ENCODE peak calls at places on chromosomes 3 and 15, in seven cellular contexts. K is A549; A is sigmoid colon; N is pancreas; M is lower lobe of right lung; O is AG04450; I is effector memory CD4-positive, alpha-beta T cell. T is an unnamed sample.

GRCh38 chr3:118181274-118181673 is 853.4 kb downstream of the IGSF11 start:
- DNase-seq in I (no peak), A (no peak), M (no peak), O (no peak), K (no peak), N (no peak), T (no peak)

GRCh38 chr3:196339493-196340254 is 1.5 kb upstream of the TM4SF19 start:
- DNase-seq in N (no peak), A (no peak), O (no peak), I (no peak), M (no peak), K (no peak), T (no peak)

GRCh38 chr15:80026754-80027153 is 32.7 kb upstream of the ZFAND6 start:
- DNase-seq in I (no peak), A (no peak), K (no peak), O (no peak), M (no peak), N (no peak), T (no peak)

GRCh38 chr3:184439096-184439495 is 59.2 kb downstream of the CHRD start:
- DNase-seq in O (no peak), M (no peak), A (no peak), N (no peak), I (no peak), K (no peak), T (no peak)

GRCh38 chr3:37347941-37348340 is 173.6 kb upstream of the LRRFIP2 start:
- DNase-seq in A (no peak), K (no peak), O (no peak), N (no peak), M (no peak), I (no peak), T (no peak)

GRCh38 chr15:92693922-92694331 is 38.4 kb upstream of the FAM174B start:
- DNase-seq in K (peak; percentile 79), M (no peak), I (no peak), O (no peak), A (no peak), N (no peak), T (no peak)

GRCh38 chr15:72077950-72078349 is 40.0 kb downstream of the MYO9A start:
- DNase-seq in A (no peak), N (no peak), I (no peak), M (no peak), O (no peak), K (no peak), T (no peak)

GRCh38 chr3:105772635-105773034 is 96.2 kb downstream of the CBLB start:
- DNase-seq in N (no peak), A (no peak), K (no peak), I (no peak), O (no peak), M (no peak), T (no peak)

GRCh38 chr3:52196977-52197376 is 983 bp upstream of the ALAS1 start:
- DNase-seq in N (no peak), I (no peak), K (no peak), O (no peak), M (peak; percentile 79), A (no peak), T (no peak)

GRCh38 chr3:133475245-133476010 is 75.6 kb downstream of the BFSP2 start:
- DNase-seq in N (no peak), O (no peak), A (no peak), M (no peak), I (no peak), K (no peak), T (no peak)

GRCh38 chr3:169662215-169663070 is 1.1 kb downstream of the MECOM start:
- DNase-seq in N (peak; percentile 89), A (no peak), I (no peak), K (peak; percentile 53), M (peak; percentile 87), O (no peak), T (no peak)

GRCh38 chr3:169659858-169660614 is 3.5 kb downstream of the MECOM start:
- DNase-seq in N (peak; percentile 61), K (no peak), A (no peak), M (peak; percentile 51), O (no peak), I (no peak), T (no peak)

GRCh38 chr3:169660709-169661566 is 2.6 kb downstream of the MECOM start:
- DNase-seq in M (peak; percentile 48), N (no peak), K (no peak), O (no peak), A (no peak), I (no peak), T (no peak)

GRCh38 chr3:169664034-169664820 is 715 bp upstream of the MECOM start:
- DNase-seq in A (no peak), O (no peak), K (no peak), M (peak; percentile 51), I (no peak), N (peak; percentile 70), T (no peak)

GRCh38 chr3:169661567-169662214 is 1.8 kb downstream of the MECOM start:
- DNase-seq in O (no peak), M (peak; percentile 56), A (no peak), N (peak; percentile 70), K (no peak), I (no peak), T (no peak)
- H3K27ac ChIP-seq in O (no peak overlapping the region), M (peak overlapping the region; percentile 91), A (peak overlapping the region; percentile 82), N (peak overlapping the region; percentile 92), K (no peak overlapping the region), I (no peak overlapping the region), T (no peak overlapping the region)

DNA sequence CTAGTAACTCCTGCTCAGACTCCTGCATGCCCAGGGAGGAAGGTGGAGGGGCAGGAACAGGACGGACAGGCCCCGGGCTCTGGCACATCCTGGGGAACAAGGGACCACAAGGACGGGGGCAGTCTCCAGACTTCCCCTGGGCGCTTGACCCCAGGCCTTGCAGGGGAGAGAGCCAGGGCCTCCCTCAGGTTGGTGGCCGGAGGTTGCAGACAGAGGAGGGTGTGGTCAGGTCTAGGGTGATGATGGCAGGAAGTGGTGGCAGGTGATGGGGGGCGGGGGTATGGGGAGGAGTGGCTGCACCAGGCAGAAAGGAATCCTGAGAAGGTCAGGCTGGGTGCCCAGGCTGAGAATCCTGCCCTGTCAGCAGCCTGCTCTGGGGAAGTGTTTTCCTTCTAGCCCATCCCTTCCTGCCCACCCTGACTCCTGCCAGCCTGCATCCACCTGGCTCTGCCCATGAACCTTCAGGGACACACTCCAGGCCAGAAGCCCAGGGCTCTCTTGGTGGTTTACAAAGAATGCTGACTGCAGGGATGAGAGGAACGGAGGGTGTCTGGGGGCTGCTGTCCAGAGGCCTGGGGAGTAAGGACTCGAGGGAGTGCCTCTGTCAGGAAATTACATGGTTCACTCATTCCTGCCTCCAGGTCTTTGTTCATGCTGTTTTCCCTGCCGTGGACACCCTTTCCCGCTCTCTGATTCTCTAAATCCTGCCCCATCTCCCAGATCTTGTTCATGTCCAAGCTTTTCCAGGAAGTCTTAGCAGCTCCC is 15.8 kb downstream of the LOXL1 start:
- DNase-seq in M (peak; percentile 39), N (no peak), I (no peak), O (no peak), A (peak; percentile 61), K (no peak), T (no peak)
- H3K27ac ChIP-seq in M (no peak overlapping the region), N (no peak overlapping the region), I (no peak overlapping the region), O (peak overlapping the region; percentile 21), A (no peak overlapping the region), K (no peak overlapping the region), T (no peak overlapping the region)

DNA sequence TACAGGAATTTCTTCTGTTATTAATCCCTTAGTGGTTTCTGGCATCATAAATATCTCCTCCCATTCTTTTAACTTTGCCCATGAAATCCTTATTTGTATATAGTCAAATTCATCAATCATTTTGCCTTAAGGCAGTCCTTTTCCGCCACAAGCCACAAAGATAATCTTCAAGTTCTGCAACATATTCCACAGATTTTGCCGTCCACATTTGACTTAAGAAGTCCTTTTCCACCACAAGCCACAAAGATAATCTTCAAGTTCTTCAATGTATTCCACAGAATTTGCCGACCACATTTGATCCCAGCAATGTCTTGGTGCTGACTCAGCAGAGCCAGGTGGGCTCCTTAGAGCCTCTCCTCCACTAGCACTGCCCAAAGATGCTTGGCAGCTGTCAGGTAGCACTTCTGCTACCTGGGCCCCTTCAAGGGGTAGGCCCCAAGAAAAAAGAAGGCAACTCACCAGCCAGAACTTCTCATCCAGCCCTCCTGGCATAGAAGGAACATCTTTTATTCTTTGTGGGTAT is 35.0 kb downstream of the SEC22C start:
- DNase-seq in K (no peak), M (no peak), N (no peak), A (peak; percentile 27), I (no peak), O (no peak), T (no peak)
- H3K27ac ChIP-seq in K (peak overlapping the region; percentile 25), M (peak overlapping the region; percentile 85), N (no peak overlapping the region), A (no peak overlapping the region), I (no peak overlapping the region), O (no peak overlapping the region), T (no peak overlapping the region)

DNA sequence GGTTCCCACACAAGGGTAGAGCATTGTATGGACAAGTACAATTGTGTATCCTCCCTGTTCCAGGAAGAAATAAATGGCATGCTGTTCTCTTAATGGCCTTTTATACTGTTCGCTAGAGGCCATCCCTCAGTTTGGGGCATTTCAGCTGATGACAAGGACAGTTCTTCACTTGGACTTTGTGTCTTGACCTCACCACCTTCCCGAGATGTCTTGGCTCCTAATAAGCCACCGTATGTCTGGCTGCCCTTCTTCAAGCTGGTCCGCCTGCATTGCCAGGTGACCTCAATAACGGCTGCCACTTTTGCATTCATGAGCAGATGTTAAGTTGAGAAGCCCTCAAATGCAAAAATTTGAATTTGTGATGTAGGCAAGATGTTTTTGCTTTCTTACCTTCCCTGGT is 24.1 kb downstream of the ZBTB38 start:
- DNase-seq in I (no peak), K (no peak), O (no peak), M (no peak), A (no peak), N (no peak), T (no peak)
- H3K27ac ChIP-seq in I (no peak overlapping the region), K (peak overlapping the region; percentile 55), O (no peak overlapping the region), M (no peak overlapping the region), A (no peak overlapping the region), N (no peak overlapping the region), T (peak overlapping the region; percentile 74)